ENCODE peak calls at places on chromosomes 11 and 22, in six cellular contexts. A, T, R, L, D and V are unnamed samples.

GRCh38 chr22:24115247-24116207 is 65.8 kb upstream of the SUSD2 start:
- DNase-seq in R (no peak), A (no peak), L (no peak), T (no peak), D (no peak), V (no peak)

GRCh38 chr11:102830328-102830727 is 13.1 kb downstream of the MMP3 start:
- DNase-seq in D (no peak), T (no peak), A (no peak), R (no peak), L (no peak), V (no peak)

GRCh38 chr11:26045082-26045481 is 286.8 kb upstream of the ANO3 start:
- DNase-seq in A (peak), D (no peak), T (no peak), L (no peak), R (no peak), V (no peak)

GRCh38 chr22:37161442-37161841 is 11.7 kb upstream of the IL2RB start:
- DNase-seq in A (no peak), L (no peak), D (no peak), T (no peak), R (no peak), V (no peak)

GRCh38 chr11:57402188-57403066 is 12.0 kb upstream of the PRG2 start:
- DNase-seq in L (no peak), D (no peak), T (no peak), R (no peak), A (peak), V (no peak)

GRCh38 chr11:75697906-75698563 is 19.6 kb upstream of the MOGAT2 start:
- DNase-seq in L (no peak), A (no peak), D (no peak), R (no peak), T (no peak), V (no peak)

GRCh38 chr22:40363059-40363458 is 7.3 kb upstream of the SGSM3 start:
- DNase-seq in R (no peak), D (no peak), L (no peak), A (no peak), T (no peak), V (no peak)

GRCh38 chr11:2776351-2777061 is 76.7 kb upstream of the KCNQ1OT1 start:
- DNase-seq in R (no peak), A (no peak), L (no peak), D (no peak), T (no peak), V (no peak)

GRCh38 chr11:114061053-114062049 is 1.8 kb downstream of the ZBTB16 start:
- DNase-seq in A (peak), D (peak), T (peak), R (no peak), L (no peak), V (no peak)

GRCh38 chr11:134385774-134386565 is 26.1 kb downstream of the B3GAT1 start:
- DNase-seq in A (no peak), D (no peak), L (peak), R (no peak), T (no peak), V (no peak)

GRCh38 chr11:69691449-69691848 is 12.4 kb downstream of the FGF19 start:
- DNase-seq in R (no peak), D (no peak), L (no peak), A (no peak), T (no peak), V (no peak)

GRCh38 chr22:44538071-44538470 is 40.0 kb upstream of the RTL6 start:
- DNase-seq in R (no peak), A (no peak), D (no peak), T (no peak), L (no peak), V (no peak)

GRCh38 chr11:133081730-133082452 is 450.4 kb downstream of the OPCML start:
- DNase-seq in R (no peak), T (no peak), D (no peak), L (no peak), A (no peak), V (no peak)

GRCh38 chr11:108790501-108791299 is 125.8 kb downstream of the DDX10 start:
- DNase-seq in L (no peak), T (no peak), D (no peak), R (no peak), A (no peak), V (no peak)

GRCh38 chr11:1178906-1179305 is 21.2 kb downstream of the MUC5AC start:
- DNase-seq in T (no peak), D (no peak), L (no peak), R (no peak), A (no peak), V (no peak)

GRCh38 chr11:13007702-13008435 is 1.2 kb upstream of the RASSF10 start:
- DNase-seq in L (no peak), D (no peak), R (no peak), A (no peak), T (no peak), V (no peak)

GRCh38 chr11:100774859-100775258 is 87.8 kb downstream of the ARHGAP42 start:
- DNase-seq in R (no peak), L (no peak), T (no peak), D (no peak), A (no peak), V (no peak)